ENCODE peak calls at places on chromosomes 16 and 17, in four cellular contexts. D is fibroblast of the aortic adventitia; S is A549; P is CD8-positive, alpha-beta T cell. L is an unnamed sample.

GRCh38 chr16:81928975-81929374 is 82.3 kb downstream of the SDR42E1 start:
- DNase-seq in D (no peak), S (no peak), P (no peak), L (no peak)

GRCh38 chr16:19223235-19223847 is 55.3 kb downstream of the SYT17 start:
- DNase-seq in D (no peak), S (peak), P (no peak), L (no peak)

GRCh38 chr16:62254847-62255246 is 218.6 kb upstream of the CDH8 start:
- DNase-seq in D (no peak), S (no peak), P (no peak), L (no peak)

GRCh38 chr16:73172621-73173312 is 124.8 kb upstream of the ZFHX3 start:
- DNase-seq in D (peak), S (no peak), P (no peak), L (peak)

GRCh38 chr17:32493581-32494513 is 7.1 kb downstream of the CDK5R1 start:
- DNase-seq in D (no peak), S (no peak), P (no peak), L (no peak)

GRCh38 chr17:7717756-7718350 is 309 bp downstream of the DNAH2 start:
- DNase-seq in D (no peak), S (no peak), P (no peak), L (no peak)

GRCh38 chr16:6016530-6017184 is 919.1 kb upstream of the EEF2KMT start:
- DNase-seq in D (no peak), S (peak), P (no peak), L (no peak)

GRCh38 chr17:74417178-74418045 is 14.5 kb upstream of the GPRC5C start:
- DNase-seq in D (no peak), S (peak), P (no peak), L (no peak)

GRCh38 chr17:30503558-30503957 is 26.4 kb downstream of the GOSR1 start:
- DNase-seq in D (no peak), S (no peak), P (no peak), L (no peak)

DNA sequence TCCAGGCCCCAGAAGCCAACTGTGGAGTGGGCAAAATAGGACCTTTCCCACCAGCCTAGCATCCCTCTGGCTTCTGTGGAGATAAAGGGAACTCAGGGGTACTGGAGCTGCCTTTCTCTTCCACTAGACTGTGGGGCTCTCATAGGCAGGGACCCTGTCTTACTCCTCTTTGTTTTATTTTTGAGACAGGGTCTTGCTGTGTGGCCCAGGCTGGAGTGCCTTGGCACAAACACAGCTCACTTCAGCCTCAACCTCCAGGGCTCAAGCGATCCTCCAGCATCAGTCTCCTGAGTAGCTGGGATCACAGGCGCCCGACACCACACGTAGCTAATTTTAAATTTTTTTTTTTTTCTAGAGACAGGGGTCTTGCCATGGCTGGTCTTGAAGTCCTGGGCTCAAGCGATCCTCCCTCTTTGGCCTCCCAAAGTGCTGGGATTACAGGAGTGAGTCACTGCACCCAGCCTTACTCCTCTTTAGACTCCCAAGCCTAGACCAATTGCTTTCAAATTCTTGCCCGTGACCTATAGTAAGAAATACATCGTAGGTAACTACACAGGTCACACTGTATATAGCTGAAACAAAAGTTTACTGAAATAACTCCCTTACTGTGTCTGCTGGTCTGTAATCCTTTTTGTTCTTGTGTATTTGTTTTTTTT is 2.6 kb downstream of the RAI1 start:
- DNase-seq in D (peak), S (no peak), P (no peak), L (no peak)
- H3K4me3 ChIP-seq in D (peak), S (peak), P (no peak), L (peak)

GRCh38 chr17:48258317-48258716 is 150.8 kb downstream of the SNX11 start:
- DNase-seq in D (no peak), S (no peak), P (no peak), L (no peak)

GRCh38 chr17:48259710-48260291 is 152.2 kb downstream of the SNX11 start:
- DNase-seq in D (peak), S (peak), P (no peak), L (no peak)

GRCh38 chr17:48261297-48261880 is 153.8 kb downstream of the SNX11 start:
- DNase-seq in D (no peak), S (peak), P (no peak), L (no peak)

GRCh38 chr17:48262982-48263586 is 155.5 kb downstream of the SNX11 start:
- DNase-seq in D (no peak), S (peak), P (no peak), L (no peak)
- TF ChIP-seq CTCF in D (peak), S (peak), P (peak), L (no peak)

GRCh38 chr17:57705921-57706695 is 39.0 kb downstream of the CCDC182 start:
- DNase-seq in D (no peak), S (no peak), P (no peak), L (no peak)

GRCh38 chr17:57708401-57708800 is 36.7 kb downstream of the CCDC182 start:
- DNase-seq in D (no peak), S (no peak), P (no peak), L (no peak)

GRCh38 chr17:57706761-57707160 is 38.3 kb downstream of the CCDC182 start:
- DNase-seq in D (no peak), S (no peak), P (no peak), L (no peak)

GRCh38 chr17:57704448-57704847 is 40.7 kb downstream of the CCDC182 start:
- DNase-seq in D (no peak), S (no peak), P (no peak), L (no peak)

DNA sequence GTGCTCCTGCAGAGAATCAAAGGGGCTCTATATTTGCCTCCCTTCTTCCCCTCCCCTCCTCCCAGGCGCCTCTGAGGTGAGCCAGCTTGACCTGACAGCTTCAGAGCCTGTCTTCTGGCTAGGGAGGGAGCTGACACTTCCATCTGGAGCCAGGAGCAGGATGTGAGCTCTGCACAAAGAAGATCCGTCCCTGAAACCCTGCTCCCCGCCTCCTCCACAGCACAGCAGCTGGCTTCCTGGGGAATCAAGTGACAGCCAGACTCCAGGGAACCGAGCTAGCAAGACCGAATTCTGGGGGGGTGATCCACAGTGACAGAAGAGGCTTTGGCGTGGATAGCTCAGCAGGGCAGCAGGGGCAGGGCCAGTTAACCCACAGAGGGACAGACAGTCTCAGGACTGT is 37.2 kb downstream of the CCDC182 start:
- DNase-seq in D (no peak), S (no peak), P (no peak), L (no peak)
- H3K4me3 ChIP-seq in D (no peak), S (no peak), P (no peak), L (no peak)

DNA sequence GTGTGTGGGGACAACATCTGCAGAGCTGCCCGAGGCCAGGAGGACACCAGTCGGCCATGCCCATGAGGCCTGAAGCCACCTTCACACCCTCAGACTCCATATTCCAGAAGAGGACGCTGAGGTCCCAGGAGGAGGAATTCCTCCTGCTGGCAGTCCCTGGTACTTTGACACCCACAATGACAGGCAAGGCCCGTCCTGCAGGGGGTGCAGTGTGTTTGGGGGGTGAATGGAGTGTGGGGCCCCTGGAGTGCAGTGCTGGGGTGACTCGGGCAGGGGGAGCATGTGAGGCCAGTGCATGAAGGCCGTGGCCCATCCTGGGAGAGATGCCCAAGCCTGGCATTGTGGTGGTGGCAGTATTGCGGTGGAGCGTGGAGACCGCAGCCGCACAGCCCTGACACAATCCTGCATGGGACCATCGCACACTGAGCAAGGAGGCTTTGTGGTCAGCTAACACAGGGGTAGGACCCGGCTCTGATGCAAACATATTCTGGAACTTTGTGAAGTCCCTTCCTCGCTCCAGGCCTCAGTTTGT is 52.2 kb downstream of the ZDHHC7 start:
- DNase-seq in D (no peak), S (peak), P (no peak), L (no peak)
- TF ChIP-seq CTCF in D (no peak), S (peak), P (no peak), L (peak)

GRCh38 chr17:81033535-81034167 is 1.3 kb upstream of the BAIAP2 start:
- DNase-seq in D (no peak), S (no peak), P (no peak), L (no peak)
- H3K4me3 ChIP-seq in D (peak), S (peak), P (peak), L (peak)

GRCh38 chr17:43831633-43832032 is 1.3 kb downstream of the MPP3 start:
- DNase-seq in D (no peak), S (no peak), P (no peak), L (no peak)

GRCh38 chr17:43834106-43834505 is 1.2 kb upstream of the MPP3 start:
- DNase-seq in D (peak), S (peak), P (no peak), L (peak)

GRCh38 chr17:43830510-43831145 is 2.3 kb downstream of the MPP3 start:
- DNase-seq in D (no peak), S (no peak), P (no peak), L (no peak)

GRCh38 chr17:43832976-43833829 is at the start of gene MPP3:
- DNase-seq in D (peak), S (peak), P (peak), L (no peak)

GRCh38 chr17:43832168-43832975 is 574 bp downstream of the MPP3 start:
- DNase-seq in D (peak), S (peak), P (no peak), L (peak)
- TF ChIP-seq CTCF in D (no peak), S (no peak), P (no peak), L (no peak)

DNA sequence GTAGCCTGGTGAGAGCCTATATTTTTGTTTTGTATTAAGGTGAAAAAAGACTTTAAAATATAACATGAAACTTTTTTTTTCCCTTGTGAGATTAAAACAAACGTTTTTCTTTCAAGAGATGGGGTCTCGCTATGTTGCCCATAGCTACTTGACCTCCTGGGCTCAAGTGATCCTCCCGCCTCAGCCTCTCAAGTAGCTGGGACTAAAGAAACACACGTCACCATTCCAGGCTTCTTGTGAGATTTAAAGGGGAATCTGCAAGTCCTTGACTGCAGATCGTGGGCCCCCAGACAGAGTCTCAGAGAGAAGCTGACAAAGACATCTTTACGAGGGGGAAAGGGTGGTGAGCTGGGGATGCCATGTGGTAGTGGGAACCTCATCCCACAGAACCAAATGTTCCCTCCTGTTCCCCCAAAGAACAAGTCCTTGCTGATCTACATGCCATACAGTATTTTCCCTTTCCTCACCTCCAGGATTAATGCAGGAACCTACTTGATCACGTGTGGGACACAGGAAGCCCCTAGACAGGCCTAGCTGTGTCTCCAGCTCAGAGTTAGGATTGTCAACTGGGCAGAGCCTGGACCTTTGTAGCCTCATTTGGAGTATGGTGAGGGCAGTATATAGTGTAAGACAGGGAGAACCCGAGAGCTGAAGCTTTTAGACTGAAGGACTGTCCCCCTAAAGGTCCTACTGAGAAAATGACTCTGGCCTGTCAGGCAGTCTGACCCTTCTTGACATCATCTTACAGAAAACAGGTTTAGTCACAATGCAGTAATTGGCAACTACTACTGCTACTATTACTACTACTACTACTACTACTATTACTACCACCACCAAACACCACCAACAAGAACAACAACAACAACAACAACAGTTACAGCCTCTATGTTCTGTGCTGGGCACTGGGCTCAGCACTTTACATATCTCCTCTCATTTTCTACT is 4.1 kb downstream of the MAP3K14 start:
- DNase-seq in D (no peak), S (no peak), P (no peak), L (no peak)
- H3K4me3 ChIP-seq in D (peak), S (peak), P (peak), L (peak)

GRCh38 chr17:17836818-17837379 is at the start of gene SREBF1:
- DNase-seq in D (no peak), S (peak), P (peak), L (no peak)

GRCh38 chr17:17837966-17838962 is 1.5 kb upstream of the SREBF1 start:
- DNase-seq in D (peak), S (peak), P (no peak), L (no peak)

GRCh38 chr17:17835415-17836249 is 1.2 kb downstream of the SREBF1 start:
- DNase-seq in D (no peak), S (no peak), P (no peak), L (no peak)

GRCh38 chr17:17836250-17836817 is 452 bp downstream of the SREBF1 start:
- DNase-seq in D (peak), S (peak), P (peak), L (peak)

DNA sequence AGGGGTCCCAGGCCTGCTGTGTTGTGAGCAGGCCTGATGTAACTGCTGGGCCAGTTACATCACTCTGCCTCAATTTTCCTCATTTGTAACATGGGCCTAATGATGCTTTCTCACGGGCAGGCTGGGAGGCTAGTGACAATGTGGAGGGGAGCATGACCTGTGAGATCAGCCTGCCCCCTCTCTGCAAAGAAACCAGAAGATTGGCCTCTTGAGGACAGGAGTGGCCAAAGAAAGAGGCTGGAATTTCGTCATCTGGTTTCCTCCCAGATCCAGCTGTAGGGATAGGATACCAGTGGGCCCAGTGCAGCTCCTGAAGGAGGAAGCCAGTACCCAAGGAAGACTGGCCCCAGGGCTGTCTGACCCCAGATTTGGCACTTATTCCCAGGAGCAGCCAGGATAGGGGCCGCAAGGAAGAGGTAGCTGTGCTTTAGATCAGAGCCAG is 615 bp upstream of the SREBF1 start:
- DNase-seq in D (peak), S (peak), P (no peak), L (no peak)
- TF ChIP-seq CTCF in D (no peak), S (no peak), P (no peak), L (no peak)

GRCh38 chr17:49676276-49676868 is 1.5 kb downstream of the SPOP start:
- DNase-seq in D (peak), S (no peak), P (no peak), L (no peak)
- H3K4me3 ChIP-seq in D (peak), S (peak), P (peak), L (peak)

GRCh38 chr16:63530208-63530607 is 1494.0 kb upstream of the CDH8 start:
- DNase-seq in D (no peak), S (no peak), P (no peak), L (no peak)
- TF ChIP-seq CTCF in D (no peak), S (no peak), P (no peak), L (no peak)